ENCODE peak calls at places on chromosomes 1 and 21, in six cellular contexts. Q is upper lobe of right lung, H is epithelial cell of esophagus, P is foreskin keratinocyte, O is nephron progenitor cell, K is dorsolateral prefrontal cortex. J is an unnamed sample.
A peak's percentile ranks its signal among the peaks of the same experiment; 100 is the strongest.

GRCh38 chr1:23865543-23865930 is 2.6 kb downstream of the FUCA1 start:
- DNase-seq in Q (no peak), H (peak; percentile 88), P (peak; percentile 96), O (no peak), K (no peak), J (no peak)

GRCh38 chr1:55001311-55001710 is 2.6 kb downstream of the BSND start:
- DNase-seq in Q (no peak), H (no peak), P (no peak), O (no peak), K (no peak), J (no peak)

GRCh38 chr1:243455760-243456651 is 200.2 kb downstream of the SDCCAG8 start:
- DNase-seq in Q (no peak), H (no peak), P (no peak), O (no peak), K (no peak), J (no peak)

GRCh38 chr1:29559055-29559454 is 322.7 kb downstream of the PTPRU start:
- DNase-seq in Q (peak; percentile 23), H (no peak), P (no peak), O (no peak), K (no peak), J (no peak)

GRCh38 chr1:188822248-188822647 is 1655.4 kb downstream of the BRINP3 start:
- DNase-seq in Q (no peak), H (no peak), P (no peak), O (no peak), K (no peak), J (no peak)

GRCh38 chr1:17762313-17762712 is 7.2 kb downstream of the ACTL8 start:
- DNase-seq in Q (no peak), H (no peak), P (no peak), O (no peak), K (no peak), J (no peak)

GRCh38 chr1:156480411-156481192 is 20.0 kb downstream of the MEF2D start:
- DNase-seq in Q (peak; percentile 80), H (peak; percentile 56), P (no peak), O (peak; percentile 78), K (peak; percentile 69), J (peak; percentile 73)

GRCh38 chr1:10378071-10378841 is 20.6 kb upstream of the PGD start:
- DNase-seq in Q (peak; percentile 77), H (peak; percentile 92), P (peak; percentile 88), O (no peak), K (no peak), J (no peak)

GRCh38 chr1:180631197-180631765 is 541 bp upstream of the XPR1 start:
- DNase-seq in Q (no peak), H (no peak), P (no peak), O (no peak), K (no peak), J (no peak)

GRCh38 chr1:1328254-1328653 is 2.8 kb upstream of the TAS1R3 start:
- DNase-seq in Q (no peak), H (no peak), P (no peak), O (no peak), K (no peak), J (no peak)

GRCh38 chr1:43688594-43689000 is 18.7 kb upstream of the ST3GAL3 start:
- DNase-seq in Q (no peak), H (peak; percentile 30), P (peak; percentile 84), O (no peak), K (no peak), J (no peak)

GRCh38 chr1:26932536-26932935 is 11.0 kb downstream of the NUDC start:
- DNase-seq in Q (no peak), H (no peak), P (no peak), O (no peak), K (no peak), J (no peak)

GRCh38 chr1:81149649-81150335 is 650.9 kb upstream of the ADGRL2 start:
- DNase-seq in Q (no peak), H (peak; percentile 6), P (peak; percentile 24), O (no peak), K (no peak), J (no peak)

GRCh38 chr1:112722601-112723510 is 7.7 kb upstream of the PPM1J start:
- DNase-seq in Q (no peak), H (no peak), P (no peak), O (peak; percentile 59), K (no peak), J (peak; percentile 55)

GRCh38 chr1:231879296-231879695 is 252.7 kb downstream of the DISC1 start:
- DNase-seq in Q (no peak), H (no peak), P (no peak), O (no peak), K (no peak), J (no peak)

GRCh38 chr21:24894324-24894723 is 713.0 kb downstream of the MRPL39 start:
- DNase-seq in Q (no peak), H (no peak), P (no peak), O (no peak), K (no peak), J (no peak)

GRCh38 chr21:24897883-24898282 is 709.4 kb downstream of the MRPL39 start:
- DNase-seq in Q (no peak), H (no peak), P (no peak), O (no peak), K (no peak), J (no peak)

GRCh38 chr21:24899138-24899537 is 708.1 kb downstream of the MRPL39 start:
- DNase-seq in Q (no peak), H (no peak), P (no peak), O (no peak), K (no peak), J (no peak)

GRCh38 chr21:24896735-24897124 is 710.6 kb downstream of the MRPL39 start:
- DNase-seq in Q (no peak), H (no peak), P (no peak), O (no peak), K (no peak), J (no peak)

GRCh38 chr21:24895885-24896734 is 711.2 kb downstream of the MRPL39 start:
- DNase-seq in Q (no peak), H (no peak), P (peak; percentile 25), O (no peak), K (no peak), J (no peak)
- TF ChIP-seq CTCF in Q (no peak), H (peak; percentile 4), P (peak; percentile 70), O (peak; percentile 40), K (peak; percentile 51), J (peak; percentile 47)

GRCh38 chr1:169137357-169137756 is 30.9 kb downstream of the ATP1B1 start:
- DNase-seq in Q (no peak), H (no peak), P (no peak), O (no peak), K (no peak), J (no peak)

GRCh38 chr1:169133228-169133576 is 26.7 kb downstream of the ATP1B1 start:
- DNase-seq in Q (no peak), H (no peak), P (no peak), O (no peak), K (no peak), J (no peak)

GRCh38 chr1:169130683-169131082 is 24.2 kb downstream of the ATP1B1 start:
- DNase-seq in Q (no peak), H (no peak), P (no peak), O (no peak), K (no peak), J (no peak)

GRCh38 chr1:169132512-169133227 is 26.2 kb downstream of the ATP1B1 start:
- DNase-seq in Q (no peak), H (peak; percentile 45), P (peak; percentile 59), O (no peak), K (no peak), J (no peak)

GRCh38 chr1:169133801-169134558 is 27.5 kb downstream of the ATP1B1 start:
- DNase-seq in Q (no peak), H (peak; percentile 33), P (peak; percentile 21), O (no peak), K (no peak), J (no peak)
- TF ChIP-seq CTCF in Q (peak; percentile 43), H (peak; percentile 58), P (peak; percentile 61), O (no peak), K (peak; percentile 81), J (no peak)

GRCh38 chr1:25836695-25837094 is 16.9 kb downstream of the MTFR1L start:
- DNase-seq in Q (no peak), H (no peak), P (no peak), O (no peak), K (no peak), J (no peak)

GRCh38 chr1:25834894-25835293 is 15.1 kb downstream of the MTFR1L start:
- DNase-seq in Q (no peak), H (no peak), P (no peak), O (no peak), K (no peak), J (no peak)

GRCh38 chr1:25832336-25833037 is 12.7 kb downstream of the MTFR1L start:
- DNase-seq in Q (no peak), H (peak; percentile 83), P (peak; percentile 53), O (no peak), K (no peak), J (no peak)

GRCh38 chr1:25833158-25833557 is 13.4 kb downstream of the MTFR1L start:
- DNase-seq in Q (no peak), H (no peak), P (no peak), O (no peak), K (no peak), J (no peak)

GRCh38 chr1:25837253-25837875 is 17.6 kb downstream of the MTFR1L start:
- DNase-seq in Q (no peak), H (peak; percentile 58), P (no peak), O (no peak), K (no peak), J (no peak)
- TF ChIP-seq CTCF in Q (peak; percentile 35), H (peak; percentile 75), P (peak; percentile 73), O (no peak), K (no peak), J (peak; percentile 66)

GRCh38 chr1:115090956-115091355 is 1.7 kb upstream of the TSPAN2 start:
- DNase-seq in Q (no peak), H (no peak), P (no peak), O (no peak), K (no peak), J (no peak)

GRCh38 chr1:115088115-115088794 is 1.0 kb downstream of the TSPAN2 start:
- DNase-seq in Q (no peak), H (no peak), P (no peak), O (no peak), K (no peak), J (no peak)

GRCh38 chr1:115090547-115090946 is 1.2 kb upstream of the TSPAN2 start:
- DNase-seq in Q (no peak), H (no peak), P (no peak), O (no peak), K (no peak), J (no peak)

GRCh38 chr1:115088871-115089442 is 346 bp downstream of the TSPAN2 start:
- DNase-seq in Q (no peak), H (no peak), P (no peak), O (no peak), K (no peak), J (peak; percentile 4)

DNA sequence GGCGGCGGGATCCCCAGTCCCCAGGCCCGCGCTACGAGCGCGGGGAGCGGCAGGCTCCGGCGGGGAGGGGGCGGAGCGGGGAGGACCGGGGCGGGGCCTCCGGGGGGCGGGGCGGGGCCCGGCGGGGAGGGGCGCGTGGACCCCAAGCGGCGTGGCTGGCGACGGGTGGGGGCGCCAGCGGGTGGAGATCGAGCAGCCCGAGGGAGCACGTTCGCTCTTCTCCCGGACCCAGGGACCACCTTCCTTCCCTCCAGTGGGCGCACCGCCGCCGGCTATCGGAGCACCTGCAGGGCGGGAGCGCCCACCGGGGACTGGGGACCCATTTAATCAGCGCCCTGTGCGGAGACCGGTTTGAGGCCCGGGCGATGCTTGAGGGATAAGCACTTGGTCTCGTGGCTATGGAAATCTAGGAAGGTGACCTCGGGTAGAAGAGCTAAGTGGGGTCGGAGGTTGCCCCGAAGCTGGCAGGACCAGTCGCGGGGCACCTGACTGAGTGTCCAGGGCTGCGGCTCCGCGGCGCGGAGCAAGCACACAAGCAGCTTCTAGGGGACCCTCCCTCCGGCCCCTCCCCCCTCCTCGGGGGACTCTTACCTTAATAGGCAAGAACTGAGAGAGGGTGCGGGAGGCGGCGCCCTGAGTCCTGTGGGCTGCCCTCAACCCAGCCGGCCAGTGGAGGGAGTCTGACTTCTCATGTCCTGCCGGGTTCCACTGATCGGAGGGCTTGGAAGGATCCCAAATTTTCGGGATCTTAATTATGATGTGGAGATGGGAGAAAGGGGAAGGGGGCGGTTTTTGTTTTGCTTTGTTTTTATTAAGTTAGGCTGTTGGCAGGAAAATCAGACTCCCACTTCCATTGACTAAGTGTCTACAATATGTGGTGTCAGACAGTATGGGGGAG is at the start of gene TSPAN2:
- DNase-seq in Q (peak; percentile 73), H (no peak), P (no peak), O (peak; percentile 76), K (no peak), J (peak; percentile 29)
- TF ChIP-seq CTCF in Q (peak; percentile 27), H (no peak), P (peak; percentile 7), O (no peak), K (no peak), J (peak; percentile 39)

J was measured in neural crest cell.